ENCODE peak calls at places on chromosome 1, in six cellular contexts. X is COR-L47; K is cardiac muscle cell; Y is mucosa of gallbladder; N is stimulated activated effector memory CD8-positive, alpha-beta T cell treated with anti-CD3 and anti-CD28 coated beads, Interleukin-12 subunit alpha, Interleukin-12 subunit beta, amount 100 ng/mL, for 72 hours; F is AG09319. P is an unnamed sample.

GRCh38 chr1:67760030-67760821 is 73.0 kb downstream of the GNG12 start:
- DNase-seq in X (peak), K (peak), Y (peak), N (peak), F (no peak), P (peak)

GRCh38 chr1:31802190-31803150 is 13.4 kb downstream of the SPOCD1 start:
- DNase-seq in X (no peak), K (no peak), Y (no peak), N (no peak), F (no peak), P (no peak)

GRCh38 chr1:187474266-187474665 is 645.5 kb downstream of the PLA2G4A start:
- DNase-seq in X (no peak), K (no peak), Y (peak), N (no peak), F (no peak), P (no peak)

GRCh38 chr1:161216945-161217712 is 2.0 kb downstream of the FCER1G start:
- DNase-seq in X (no peak), K (no peak), Y (no peak), N (no peak), F (no peak), P (no peak)

GRCh38 chr1:218330043-218330623 is 15.0 kb upstream of the TGFB2 start:
- DNase-seq in X (no peak), K (peak), Y (no peak), N (no peak), F (no peak), P (no peak)

GRCh38 chr1:227887697-227888403 is 59.9 kb downstream of the WNT9A start:
- DNase-seq in X (no peak), K (no peak), Y (peak), N (no peak), F (no peak), P (peak)

GRCh38 chr1:28236656-28237331 is 870 bp downstream of the ATP5IF1 start:
- DNase-seq in X (no peak), K (no peak), Y (no peak), N (no peak), F (no peak), P (no peak)

GRCh38 chr1:94602312-94602711 is 60.8 kb upstream of the F3 start:
- DNase-seq in X (no peak), K (no peak), Y (peak), N (no peak), F (no peak), P (no peak)

GRCh38 chr1:183837062-183837461 is 32.1 kb downstream of the RGL1 start:
- DNase-seq in X (no peak), K (peak), Y (no peak), N (no peak), F (no peak), P (no peak)

GRCh38 chr1:1988061-1988945 is 15.3 kb downstream of the CFAP74 start:
- DNase-seq in X (no peak), K (no peak), Y (no peak), N (no peak), F (no peak), P (peak)

GRCh38 chr1:151813271-151813977 is 8.2 kb upstream of the LINGO4 start:
- DNase-seq in X (no peak), K (no peak), Y (no peak), N (no peak), F (no peak), P (no peak)

GRCh38 chr1:234111458-234112142 is 207.1 kb downstream of the SLC35F3 start:
- DNase-seq in X (peak), K (peak), Y (peak), N (no peak), F (no peak), P (peak)

GRCh38 chr1:94092210-94092613 is 28.7 kb downstream of the ABCA4 start:
- DNase-seq in X (no peak), K (no peak), Y (peak), N (no peak), F (no peak), P (peak)

GRCh38 chr1:203286161-203286984 is 18.9 kb upstream of the BTG2 start:
- DNase-seq in X (no peak), K (peak), Y (no peak), N (no peak), F (no peak), P (no peak)

GRCh38 chr1:42214447-42214871 is 49.9 kb upstream of the GUCA2A start:
- DNase-seq in X (no peak), K (no peak), Y (peak), N (no peak), F (peak), P (no peak)

P was measured in iPS-NIHi11.